ENCODE peak calls at places on chromosomes 5 and 9, in seven cellular contexts. R, K, G, D, H, M and Q are unnamed samples.

GRCh38 chr9:136310273-136311030 is 6.6 kb upstream of the CCDC187 start:
- DNase-seq in K (no peak), M (no peak), H (no peak), G (no peak), R (no peak), D (no peak), Q (no peak)

GRCh38 chr9:93436218-93436617 is 15.3 kb upstream of the FAM120A start:
- DNase-seq in G (no peak), R (no peak), H (no peak), K (no peak), D (no peak), M (no peak), Q (no peak)

GRCh38 chr5:35443803-35444595 is 173.7 kb upstream of the SPEF2 start:
- DNase-seq in G (no peak), R (no peak), K (no peak), D (no peak), H (no peak), M (no peak), Q (no peak)

GRCh38 chr5:55816342-55816741 is 34.8 kb upstream of the IL31RA start:
- DNase-seq in M (peak; percentile 83), G (peak; percentile 90), K (no peak), H (no peak), D (peak; percentile 74), R (no peak), Q (no peak)

GRCh38 chr9:87793292-87793691 is 67.4 kb downstream of the CTSL start:
- DNase-seq in K (no peak), R (no peak), H (no peak), M (peak; percentile 86), G (peak; percentile 46), D (peak; percentile 58), Q (no peak)

GRCh38 chr5:147391781-147392180 is 118.1 kb downstream of the DPYSL3 start:
- DNase-seq in K (no peak), M (peak; percentile 34), D (peak; percentile 21), G (peak; percentile 79), R (no peak), H (peak; percentile 67), Q (peak; percentile 91)

GRCh38 chr5:103561670-103562069 is 919 bp downstream of the NUDT12 start:
- DNase-seq in R (no peak), K (no peak), G (peak; percentile 2), M (peak; percentile 18), D (no peak), H (no peak), Q (no peak)

GRCh38 chr5:174706997-174707548 is 17.3 kb upstream of the MSX2 start:
- DNase-seq in H (no peak), G (no peak), R (no peak), D (no peak), M (no peak), K (no peak), Q (no peak)

GRCh38 chr9:366620-367019 is 152.0 kb downstream of the DOCK8 start:
- DNase-seq in M (no peak), R (no peak), G (no peak), D (no peak), H (no peak), K (no peak), Q (no peak)

GRCh38 chr5:106269252-106269843 is 1401.4 kb downstream of the EFNA5 start:
- DNase-seq in K (no peak), D (no peak), H (peak; percentile 5), G (peak; percentile 57), M (peak; percentile 64), R (no peak), Q (peak; percentile 30)

GRCh38 chr9:95067888-95068287 is 249.6 kb downstream of the FANCC start:
- DNase-seq in G (no peak), R (no peak), D (no peak), H (no peak), M (peak; percentile 46), K (no peak), Q (no peak)

GRCh38 chr5:73299665-73300435 is 126.9 kb downstream of the TMEM174 start:
- DNase-seq in D (no peak), G (peak; percentile 73), H (no peak), M (no peak), K (no peak), R (no peak), Q (no peak)

GRCh38 chr5:142484821-142485387 is 160.1 kb upstream of the SPRY4 start:
- DNase-seq in D (no peak), H (no peak), M (no peak), R (no peak), G (no peak), K (no peak), Q (no peak)

GRCh38 chr5:153523196-153523595 is 32.7 kb downstream of the GRIA1 start:
- DNase-seq in R (no peak), D (no peak), H (no peak), K (no peak), G (peak; percentile 50), M (peak; percentile 39), Q (no peak)

GRCh38 chr5:95884021-95884333 is 61.5 kb upstream of the GLRX start:
- DNase-seq in G (peak; percentile 40), K (no peak), R (no peak), D (no peak), M (peak; percentile 64), H (no peak), Q (no peak)

GRCh38 chr5:38783011-38783551 is 62.7 kb upstream of the OSMR start:
- DNase-seq in D (peak; percentile 97), R (no peak), G (peak; percentile 99), M (peak; percentile 95), H (no peak), K (peak; percentile 80), Q (peak; percentile 96)